ENCODE peak calls at places on chromosome 5, in five cellular contexts. X, J, G, Z and H are unnamed samples.

GRCh38 chr5:128870923-128871322 is 94.4 kb upstream of the SLC27A6 start:
- DNase-seq in J (no peak), G (no peak), X (no peak), Z (no peak), H (no peak)

GRCh38 chr5:761206-761771 is 23.2 kb downstream of the ZDHHC11B start:
- DNase-seq in J (no peak), G (no peak), Z (no peak), X (no peak), H (peak; percentile 40)

GRCh38 chr5:154237376-154237743 is 46.8 kb downstream of the GALNT10 start:
- DNase-seq in J (no peak), X (no peak), G (no peak), Z (no peak), H (no peak)

GRCh38 chr5:39772307-39772706 is 347.5 kb upstream of the DAB2 start:
- DNase-seq in Z (no peak), X (no peak), G (no peak), J (no peak), H (no peak)

GRCh38 chr5:10319202-10319851 is 11.6 kb upstream of the CMBL start:
- DNase-seq in J (no peak), X (no peak), G (peak; percentile 49), Z (peak; percentile 84), H (no peak)

GRCh38 chr5:113488645-113489184 is 462 bp upstream of the MCC start:
- DNase-seq in J (no peak), Z (no peak), X (no peak), G (peak; percentile 4), H (no peak)

GRCh38 chr5:98911221-98912040 is 17.4 kb downstream of the CHD1 start:
- DNase-seq in X (no peak), Z (no peak), J (no peak), G (no peak), H (no peak)

GRCh38 chr5:1315018-1315708 is 20.3 kb upstream of the TERT start:
- DNase-seq in Z (no peak), J (no peak), X (no peak), G (no peak), H (no peak)

GRCh38 chr5:90000351-90000750 is 409.2 kb downstream of the CETN3 start:
- DNase-seq in Z (no peak), X (no peak), G (no peak), J (no peak), H (no peak)

GRCh38 chr5:134438641-134439621 is 27.2 kb upstream of the CDKN2AIPNL start:
- DNase-seq in X (no peak), Z (no peak), J (no peak), G (peak; percentile 98), H (no peak)

GRCh38 chr5:9105851-9106250 is 440.0 kb downstream of the SEMA5A start:
- DNase-seq in G (peak; percentile 55), X (no peak), Z (no peak), J (no peak), H (no peak)

GRCh38 chr5:64637144-64637543 is 53.2 kb upstream of the SHISAL2B start:
- DNase-seq in J (no peak), X (no peak), G (no peak), Z (no peak), H (no peak)

GRCh38 chr5:96997265-96997859 is 61.5 kb downstream of the LNPEP start:
- DNase-seq in X (no peak), Z (peak; percentile 23), J (peak; percentile 8), G (peak; percentile 63), H (peak; percentile 21)

GRCh38 chr5:125484272-125485002 is 738.0 kb upstream of the ZNF608 start:
- DNase-seq in J (peak; percentile 23), G (peak; percentile 93), Z (no peak), X (no peak), H (peak; percentile 13)

GRCh38 chr5:65055938-65056337 is 287.2 kb downstream of the CWC27 start:
- DNase-seq in Z (no peak), G (no peak), J (no peak), X (no peak), H (no peak)

GRCh38 chr5:107652839-107653607 is 17.7 kb downstream of the EFNA5 start:
- DNase-seq in J (no peak), G (no peak), Z (no peak), X (no peak), H (no peak)
- TF ChIP-seq RCOR1 in J (no peak), G (no peak), Z (no peak), X (no peak), H (no peak)

GRCh38 chr5:157509587-157509986 is 49.6 kb downstream of the NIPAL4 start:
- DNase-seq in J (no peak), Z (no peak), X (no peak), G (no peak), H (no peak)
- TF ChIP-seq RCOR1 in J (no peak), Z (no peak), X (no peak), G (no peak), H (no peak)

GRCh38 chr5:146009020-146009419 is 72.6 kb downstream of the SH3RF2 start:
- DNase-seq in X (no peak), J (no peak), Z (no peak), G (peak; percentile 16), H (no peak)
- TF ChIP-seq RCOR1 in X (no peak), J (no peak), Z (no peak), G (no peak), H (no peak)

DNA sequence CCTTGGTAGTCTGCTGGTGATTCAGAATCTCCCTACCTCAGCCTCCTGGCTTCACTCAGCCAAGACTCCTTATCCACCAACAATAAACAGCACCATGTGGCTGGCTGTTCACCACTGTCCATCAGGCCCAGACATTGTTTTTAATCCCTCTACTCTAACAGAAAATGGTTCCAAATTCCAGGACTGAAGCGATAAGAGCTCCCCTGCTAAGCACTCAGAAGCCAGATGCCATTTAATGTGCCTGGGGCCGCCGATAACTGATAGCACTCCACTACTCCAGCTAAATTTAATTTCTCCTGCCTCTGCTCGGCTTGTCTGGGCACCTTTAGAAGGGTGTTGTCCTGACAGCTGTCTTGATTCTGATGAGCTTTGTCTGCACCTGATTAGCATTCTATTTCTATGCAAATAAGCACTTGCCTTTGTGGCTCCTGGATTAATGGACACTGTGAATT is 47.1 kb downstream of the ZNF622 start:
- DNase-seq in Z (peak; percentile 92), G (no peak), X (no peak), J (no peak), H (peak; percentile 77)
- TF ChIP-seq RCOR1 in Z (peak; percentile 82), G (no peak), X (no peak), J (no peak), H (peak; percentile 100)

GRCh38 chr5:133259199-133259997 is 207.6 kb downstream of the HSPA4 start:
- DNase-seq in Z (no peak), G (no peak), J (no peak), X (no peak), H (no peak)
- TF ChIP-seq RCOR1 in Z (no peak), G (no peak), J (no peak), X (no peak), H (no peak)

DNA sequence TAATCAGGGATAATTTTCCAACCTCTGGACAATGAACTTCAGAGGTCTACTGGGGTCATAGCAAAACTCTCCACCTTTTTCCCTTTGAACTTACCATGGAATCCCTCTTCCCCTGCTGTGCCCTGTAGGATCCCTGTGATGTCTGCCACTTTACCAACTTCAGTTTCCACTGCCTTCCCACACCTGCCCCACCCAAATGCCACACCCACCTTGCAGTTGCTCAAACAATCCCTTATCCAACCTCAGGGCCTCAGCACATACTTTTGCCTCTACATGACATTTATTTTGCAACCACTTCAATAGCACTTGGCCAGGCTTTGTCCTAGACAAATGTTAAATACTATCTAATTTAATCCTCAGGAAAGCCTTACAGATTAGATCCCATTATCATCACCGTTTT is 463.7 kb upstream of the WWC1 start:
- DNase-seq in X (no peak), Z (no peak), G (no peak), J (no peak), H (no peak)
- TF ChIP-seq RCOR1 in X (no peak), Z (no peak), G (no peak), J (no peak), H (no peak)

GRCh38 chr5:116664988-116665387 is 90.4 kb upstream of the SEMA6A start:
- DNase-seq in X (no peak), G (no peak), J (no peak), Z (no peak), H (no peak)
- TF ChIP-seq RCOR1 in X (no peak), G (no peak), J (no peak), Z (no peak), H (no peak)

GRCh38 chr5:144248015-144248414 is 77.3 kb downstream of the KCTD16 start:
- DNase-seq in X (no peak), J (no peak), Z (no peak), G (no peak), H (no peak)

GRCh38 chr5:144249755-144250464 is 79.2 kb downstream of the KCTD16 start:
- DNase-seq in G (no peak), Z (no peak), X (no peak), J (no peak), H (no peak)

GRCh38 chr5:144247131-144247530 is 76.5 kb downstream of the KCTD16 start:
- DNase-seq in J (no peak), X (no peak), Z (no peak), G (no peak), H (peak; percentile 1)
- TF ChIP-seq RCOR1 in J (no peak), X (no peak), Z (no peak), G (no peak), H (no peak)

DNA sequence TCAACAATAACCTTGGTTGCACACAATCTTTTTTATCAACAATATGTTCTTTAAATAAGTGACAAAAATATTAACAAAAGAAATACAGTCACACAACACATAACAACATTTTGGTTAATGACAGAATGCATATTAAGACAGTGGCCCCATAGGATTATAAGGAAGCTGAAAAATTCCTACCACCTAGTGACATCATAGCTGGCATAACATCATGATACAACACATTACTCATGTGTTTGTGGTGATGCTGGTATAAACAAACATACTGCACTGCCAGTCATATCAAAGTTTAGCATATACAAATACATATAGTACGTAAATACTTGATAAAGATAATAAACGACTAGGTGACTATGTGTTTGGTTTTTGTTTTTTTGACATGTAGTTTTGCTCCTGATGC is 344.8 kb upstream of the POU5F2 start:
- DNase-seq in Z (no peak), J (no peak), X (no peak), G (no peak), H (no peak)
- TF ChIP-seq RCOR1 in Z (no peak), J (no peak), X (no peak), G (no peak), H (no peak)

DNA sequence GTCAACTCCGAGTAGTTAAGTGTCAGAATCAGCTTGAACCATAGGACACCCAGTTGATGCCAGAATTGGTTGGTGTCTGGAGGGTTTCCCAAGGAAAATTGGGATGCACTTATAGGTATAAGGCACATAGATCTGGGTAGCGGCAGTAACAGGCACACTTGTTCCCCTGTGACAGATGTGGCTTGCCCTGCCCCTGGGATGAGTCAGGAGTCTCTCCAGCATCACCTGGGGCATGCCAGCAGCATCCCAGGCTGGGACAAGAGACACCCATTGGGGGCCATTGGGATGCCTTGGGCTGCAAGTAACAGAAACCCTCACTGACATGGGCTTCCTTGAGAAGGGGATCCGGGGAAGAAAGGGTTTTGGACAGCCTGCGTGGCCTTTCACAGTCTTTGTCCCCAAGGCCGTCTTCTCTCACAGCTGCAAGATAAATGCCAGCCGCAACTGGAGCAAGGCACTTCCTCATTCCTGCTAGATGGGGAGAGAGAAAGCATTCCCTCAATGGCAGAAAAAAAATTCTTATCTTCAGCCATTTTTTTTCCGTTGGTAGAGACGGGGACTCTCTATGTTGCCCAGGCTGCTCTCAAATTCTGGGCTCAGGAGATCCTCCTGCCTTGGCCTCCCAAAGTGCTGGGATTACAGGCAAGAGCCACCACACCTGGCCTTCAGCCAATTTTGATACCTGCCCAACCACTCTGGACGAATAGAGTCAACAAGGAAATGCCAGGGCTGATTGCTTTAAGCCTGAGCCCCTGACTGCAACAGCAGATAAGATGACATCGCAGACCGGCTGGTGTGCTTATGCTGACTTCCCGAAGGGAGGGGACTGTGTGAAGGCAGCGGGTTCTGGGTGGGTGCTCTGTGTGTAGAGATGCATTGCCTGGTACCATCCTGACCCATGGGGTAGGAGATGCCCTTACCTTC is 13.3 kb upstream of the RNF130 start:
- DNase-seq in G (no peak), J (no peak), Z (no peak), X (no peak), H (peak; percentile 53)
- TF ChIP-seq RCOR1 in G (no peak), J (no peak), Z (peak; percentile 53), X (no peak), H (no peak)